ENCODE peak calls at places on chromosome 15, in five cellular contexts. U is IMR-90, F is HepG2, L is SK-N-SH, E is K562. B is an unnamed sample.

GRCh38 chr15:80452166-80452565 is 48.0 kb downstream of the ARNT2 start:
- DNase-seq in E (no peak), L (peak), F (no peak), U (no peak), B (no peak)

GRCh38 chr15:90571063-90571541 is 41.4 kb downstream of the CRTC3 start:
- DNase-seq in L (no peak), E (peak), U (no peak), F (no peak), B (no peak)

GRCh38 chr15:75349851-75350588 is 3.2 kb downstream of the NEIL1 start:
- DNase-seq in U (no peak), E (no peak), F (no peak), L (no peak), B (peak)

GRCh38 chr15:49199666-49200065 is 29.6 kb downstream of the GALK2 start:
- DNase-seq in L (no peak), E (no peak), U (peak), F (no peak), B (no peak)

GRCh38 chr15:62306851-62307504 is 141.9 kb upstream of the C2CD4B start:
- DNase-seq in F (peak), L (peak), U (peak), E (peak), B (no peak)

GRCh38 chr15:98802187-98802586 is 153.8 kb downstream of the IGF1R start:
- DNase-seq in E (no peak), L (no peak), F (no peak), U (no peak), B (no peak)

GRCh38 chr15:100766225-100767001 is 113.2 kb upstream of the ALDH1A3 start:
- DNase-seq in F (no peak), E (no peak), L (peak), U (no peak), B (no peak)

GRCh38 chr15:98650871-98651481 is 2.6 kb downstream of the IGF1R start:
- DNase-seq in L (no peak), U (peak), F (no peak), E (no peak), B (no peak)

GRCh38 chr15:55282284-55282833 is 7.3 kb downstream of the RAB27A start:
- DNase-seq in U (peak), L (peak), E (peak), F (no peak), B (no peak)

GRCh38 chr15:73708691-73709090 is 24.5 kb downstream of the CD276 start:
- DNase-seq in L (no peak), E (no peak), U (no peak), F (no peak), B (no peak)

GRCh38 chr15:90419202-90419601 is 31.2 kb downstream of the IQGAP1 start:
- DNase-seq in E (no peak), U (no peak), L (no peak), F (no peak), B (no peak)

GRCh38 chr15:85733415-85733814 is 61.3 kb downstream of the KLHL25 start:
- DNase-seq in E (no peak), L (no peak), U (no peak), F (no peak), B (no peak)

GRCh38 chr15:74170083-74170844 is 3.2 kb upstream of the ISLR start:
- DNase-seq in L (peak), E (no peak), U (no peak), F (no peak), B (no peak)

GRCh38 chr15:75230524-75231371 is 27.4 kb upstream of the GOLGA6C start:
- DNase-seq in E (no peak), L (no peak), F (no peak), U (no peak), B (no peak)

DNA sequence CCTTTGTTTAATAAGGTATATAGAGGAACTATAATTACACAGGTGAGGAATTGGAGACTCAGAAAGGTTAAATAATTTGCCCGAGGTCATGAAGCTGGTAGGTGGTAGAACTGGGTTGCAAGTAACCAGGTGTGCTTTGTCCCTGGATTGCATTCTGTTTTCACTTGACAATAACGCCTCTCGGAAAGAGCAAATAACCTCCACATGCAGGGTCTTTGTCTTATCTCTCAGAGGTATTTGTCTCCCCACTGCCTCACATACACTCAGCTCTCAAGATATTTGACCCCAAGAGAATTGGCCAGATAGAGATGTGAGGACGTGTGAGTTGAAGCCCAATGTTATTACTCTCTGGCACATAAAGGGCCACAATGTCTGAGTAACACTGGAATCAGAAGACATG is 320.9 kb upstream of the ONECUT1 start:
- DNase-seq in L (no peak), E (no peak), F (no peak), U (no peak), B (no peak)
- TF ChIP-seq MXI1 in L (no peak), E (no peak), F (no peak), U (no peak), B (no peak)

GRCh38 chr15:31297880-31298456 is 28.7 kb upstream of the KLF13 start:
- DNase-seq in L (no peak), E (no peak), F (no peak), U (no peak), B (no peak)
- H3K4me3 ChIP-seq in L (no peak), E (no peak), F (no peak), U (no peak), B (no peak)

GRCh38 chr15:33679065-33679464 is 289.2 kb upstream of the CHRM5 start:
- DNase-seq in U (no peak), L (no peak), F (no peak), E (no peak), B (no peak)
- TF ChIP-seq MXI1 in U (no peak), L (no peak), F (no peak), E (no peak), B (no peak)

GRCh38 chr15:46670256-46670655 is 1035.4 kb downstream of the SQOR start:
- DNase-seq in U (no peak), F (no peak), E (no peak), L (no peak), B (no peak)
- H3K4me3 ChIP-seq in U (no peak), F (no peak), E (no peak), L (no peak), B (no peak)

GRCh38 chr15:70535071-70535954 is 228.0 kb downstream of the UACA start:
- DNase-seq in E (no peak), U (no peak), L (no peak), F (no peak), B (no peak)
- TF ChIP-seq MXI1 in E (no peak), U (no peak), L (no peak), F (no peak), B (no peak)

GRCh38 chr15:67175643-67176071 is 78.8 kb downstream of the AAGAB start:
- DNase-seq in E (no peak), F (no peak), L (no peak), U (peak), B (peak)
- H3K4me3 ChIP-seq in E (no peak), F (no peak), L (no peak), U (no peak), B (no peak)